ENCODE peak calls at places on chromosome 17, in eight cellular contexts. A is transverse colon, D is stomach, N is right lobe of liver, U is Peyer's patch, I is A549, X is sigmoid colon, C is heart left ventricle. S is an unnamed sample.
A peak's percentile ranks its signal among the peaks of the same experiment; 100 is the strongest.

GRCh38 chr17:19387921-19388521 is 1.0 kb upstream of the MFAP4 start:
- DNase-seq in A (no peak), D (no peak), N (peak; percentile 6), U (no peak), I (no peak), X (peak; percentile 87), C (no peak), S (no peak)

GRCh38 chr17:44038604-44039007 is 23.8 kb upstream of the TMEM101 start:
- DNase-seq in A (no peak), D (no peak), N (peak; percentile 44), U (no peak), I (no peak), X (no peak), C (no peak), S (peak; percentile 44)

GRCh38 chr17:47732399-47733046 is 513 bp upstream of the TBX21 start:
- DNase-seq in A (no peak), D (no peak), N (no peak), U (no peak), I (no peak), X (peak; percentile 39), C (no peak), S (no peak)

GRCh38 chr17:37088913-37089312 is 140.2 kb downstream of the AATF start:
- DNase-seq in A (no peak), D (no peak), N (no peak), U (no peak), I (no peak), X (no peak), C (no peak), S (no peak)

GRCh38 chr17:68382582-68383085 is 74.7 kb downstream of the WIPI1 start:
- DNase-seq in A (no peak), D (no peak), N (no peak), U (no peak), I (no peak), X (no peak), C (no peak), S (no peak)

GRCh38 chr17:20310481-20310880 is 156.9 kb downstream of the LGALS9B start:
- DNase-seq in A (no peak), D (no peak), N (no peak), U (no peak), I (no peak), X (no peak), C (no peak), S (no peak)

GRCh38 chr17:19244796-19245195 is 7.6 kb downstream of the EPN2 start:
- DNase-seq in A (no peak), D (no peak), N (no peak), U (no peak), I (no peak), X (peak; percentile 48), C (peak; percentile 16), S (no peak)

GRCh38 chr17:73595068-73595865 is 49.0 kb downstream of the SDK2 start:
- DNase-seq in A (peak; percentile 45), D (peak; percentile 31), N (no peak), U (peak; percentile 57), I (peak; percentile 72), X (no peak), C (peak; percentile 66), S (peak; percentile 51)

GRCh38 chr17:45722161-45722560 is 62.0 kb upstream of the CRHR1 start:
- DNase-seq in A (no peak), D (no peak), N (peak; percentile 35), U (no peak), I (peak; percentile 85), X (no peak), C (no peak), S (no peak)

GRCh38 chr17:57892820-57893595 is 43.2 kb upstream of the MRPS23 start:
- DNase-seq in A (peak; percentile 81), D (peak; percentile 81), N (peak; percentile 86), U (peak; percentile 49), I (peak; percentile 90), X (peak; percentile 99), C (peak; percentile 96), S (peak; percentile 89)

GRCh38 chr17:75087182-75087557 is 584 bp upstream of the SLC16A5 start:
- DNase-seq in A (no peak), D (no peak), N (no peak), U (no peak), I (no peak), X (no peak), C (no peak), S (no peak)

GRCh38 chr17:81424151-81424550 is 28.9 kb downstream of the BAHCC1 start:
- DNase-seq in A (no peak), D (no peak), N (no peak), U (no peak), I (no peak), X (no peak), C (no peak), S (no peak)

GRCh38 chr17:81420769-81421462 is 25.7 kb downstream of the BAHCC1 start:
- DNase-seq in A (no peak), D (peak; percentile 82), N (no peak), U (no peak), I (no peak), X (no peak), C (peak; percentile 78), S (no peak)

GRCh38 chr17:81422776-81423697 is 27.8 kb downstream of the BAHCC1 start:
- DNase-seq in A (peak; percentile 60), D (peak; percentile 74), N (peak; percentile 50), U (no peak), I (peak; percentile 90), X (peak; percentile 92), C (peak; percentile 90), S (peak; percentile 54)

GRCh38 chr17:81424613-81425017 is 29.4 kb downstream of the BAHCC1 start:
- DNase-seq in A (no peak), D (no peak), N (no peak), U (no peak), I (no peak), X (no peak), C (no peak), S (no peak)

DNA sequence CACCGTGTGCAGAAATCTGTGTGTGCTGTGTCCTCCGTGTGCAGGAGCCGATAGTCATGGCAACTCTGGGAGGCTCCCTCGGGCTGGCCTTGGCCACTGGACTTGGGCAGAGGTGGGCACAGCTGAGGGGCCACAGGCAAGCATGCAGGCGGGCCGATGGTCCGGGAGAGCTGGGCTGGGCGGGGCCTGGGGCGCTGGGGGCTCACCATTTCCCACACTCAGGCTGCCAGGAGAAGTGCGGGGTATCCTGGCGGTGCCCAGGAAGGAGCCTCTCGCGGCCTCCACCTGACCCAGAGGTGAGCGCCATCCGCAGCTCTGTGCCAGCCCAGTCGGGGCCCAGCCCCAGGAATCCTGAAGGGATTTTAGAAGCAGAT is 28.4 kb downstream of the BAHCC1 start:
- DNase-seq in A (no peak), D (no peak), N (no peak), U (no peak), I (no peak), X (no peak), C (no peak), S (no peak)
- TF ChIP-seq POLR2A in A (no peak), D (no peak), N (no peak), U (no peak), I (no peak), X (no peak), C (no peak), S (no peak)

GRCh38 chr17:10875411-10875810 is 37.5 kb upstream of the PIRT start:
- DNase-seq in A (no peak), D (no peak), N (no peak), U (no peak), I (no peak), X (no peak), C (no peak), S (peak; percentile 43)

GRCh38 chr17:10875984-10876555 is 38.2 kb upstream of the PIRT start:
- DNase-seq in A (peak; percentile 56), D (peak; percentile 63), N (peak; percentile 36), U (no peak), I (peak; percentile 53), X (no peak), C (no peak), S (peak; percentile 68)

GRCh38 chr17:10881959-10882358 is 44.1 kb upstream of the PIRT start:
- DNase-seq in A (no peak), D (no peak), N (no peak), U (no peak), I (no peak), X (no peak), C (no peak), S (no peak)

GRCh38 chr17:10879110-10879509 is 41.2 kb upstream of the PIRT start:
- DNase-seq in A (peak; percentile 59), D (peak; percentile 50), N (peak; percentile 22), U (no peak), I (no peak), X (no peak), C (no peak), S (peak; percentile 50)
- H3K4me1 ChIP-seq in A (peaks cover 3% of the 10 kb centered on the region), D (no peaks in the 10 kb centered on the region), N (no peaks in the 10 kb centered on the region), U (no peaks in the 10 kb centered on the region), I (no peaks in the 10 kb centered on the region), X (no peaks in the 10 kb centered on the region), C (no peaks in the 10 kb centered on the region), S (no peaks in the 10 kb centered on the region)

DNA sequence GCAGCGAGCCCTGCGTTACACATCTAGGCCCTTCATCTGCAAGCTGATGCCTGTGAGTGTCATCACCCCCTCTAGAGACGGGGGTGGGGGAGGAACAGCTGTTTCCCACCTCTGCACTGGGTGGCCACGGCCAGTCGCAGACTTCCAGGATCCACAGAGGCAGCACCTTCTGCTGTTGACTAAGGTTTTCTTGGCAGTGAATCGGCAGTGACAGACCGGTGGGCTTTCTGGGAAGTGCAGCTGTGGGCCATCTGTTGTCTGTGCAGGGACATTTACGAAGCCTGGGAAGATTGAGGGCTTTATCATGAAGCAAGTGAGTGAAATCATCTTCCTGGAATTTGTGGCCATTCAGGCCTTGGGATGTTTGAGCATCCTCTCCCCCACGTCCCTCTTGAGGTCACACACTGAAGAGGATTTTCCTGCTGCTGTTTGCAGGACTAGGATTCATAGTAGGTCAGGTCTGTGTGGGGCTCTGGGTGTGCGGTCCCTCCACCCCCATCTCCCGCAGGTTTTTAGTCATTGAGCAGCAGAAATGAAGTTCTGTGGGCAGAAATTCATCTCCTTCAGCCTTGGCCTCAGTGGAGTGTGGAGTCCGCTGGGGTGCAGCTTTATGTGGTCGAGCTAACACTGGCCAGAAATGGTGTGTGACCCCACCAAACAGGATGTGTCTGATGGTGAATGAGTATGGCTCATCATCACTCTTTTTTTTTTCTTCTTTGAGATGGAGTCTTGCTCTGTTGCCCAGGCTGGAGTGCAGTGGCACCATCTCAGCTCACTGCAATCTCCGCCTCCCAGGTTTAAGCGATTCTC is 12.0 kb downstream of the PGS1 start:
- DNase-seq in A (no peak), D (no peak), N (peak; percentile 41), U (no peak), I (peak; percentile 59), X (peak; percentile 83), C (peak; percentile 75), S (no peak)
- TF ChIP-seq POLR2A in A (no peak), D (no peak), N (no peak), U (no peak), I (no peak), X (no peak), C (no peak), S (no peak)

DNA sequence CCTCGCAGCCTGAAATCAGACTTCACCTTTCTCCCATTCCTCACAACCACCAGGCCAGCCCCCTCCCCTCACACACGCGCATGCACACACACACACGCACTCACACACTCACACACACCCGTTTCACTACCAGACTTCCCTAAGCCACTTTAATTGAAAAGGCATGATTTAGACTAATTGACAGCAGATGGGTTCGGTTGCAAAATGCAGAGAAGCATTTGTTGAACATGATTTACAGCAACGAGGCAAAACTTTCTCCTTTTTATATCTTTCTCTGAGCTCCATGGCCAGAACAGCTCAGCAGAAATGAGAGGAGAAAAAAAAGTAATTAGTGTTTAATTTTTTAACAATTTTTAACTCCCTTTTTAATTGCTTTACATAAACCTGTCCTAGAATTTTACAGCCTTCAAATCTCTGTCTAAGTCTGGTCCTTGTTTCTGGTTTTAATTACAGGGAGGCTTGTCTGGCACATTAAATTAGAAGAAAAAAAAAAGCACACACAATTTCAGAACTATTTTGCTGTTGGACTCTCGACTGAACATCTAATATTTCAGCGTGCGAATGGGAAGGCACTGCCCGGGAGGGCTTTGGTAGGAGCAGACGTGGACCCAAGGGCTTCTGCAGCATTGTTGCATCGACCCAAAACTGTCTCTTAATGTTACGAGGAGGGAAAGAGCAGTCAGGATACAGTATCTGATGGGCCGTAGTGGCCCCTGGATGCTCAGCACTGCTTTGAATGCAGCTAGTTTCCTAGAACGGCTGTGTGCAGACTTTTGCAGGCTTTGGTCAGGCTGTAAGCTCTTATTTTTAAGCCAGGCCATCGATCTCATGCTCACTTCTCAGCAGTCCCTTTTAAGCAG is 255.9 kb downstream of the SOX9 start:
- DNase-seq in A (no peak), D (no peak), N (no peak), U (no peak), I (no peak), X (no peak), C (no peak), S (no peak)
- H3K4me1 ChIP-seq in A (no peaks in the 10 kb centered on the region), D (peaks cover 8% of the 10 kb centered on the region), N (no peaks in the 10 kb centered on the region), U (no peaks in the 10 kb centered on the region), I (peaks cover 6% of the 10 kb centered on the region), X (no peaks in the 10 kb centered on the region), C (peaks cover 5% of the 10 kb centered on the region), S (no peaks in the 10 kb centered on the region)